ENCODE peak calls at places on chromosome 22, in five cellular contexts. E is IMR-90, P is A549, Y is K562, T is GM12878. K is an unnamed sample.

GRCh38 chr22:24338701-24339451 is 68.2 kb downstream of the SPECC1L start:
- DNase-seq in E (peak), P (no peak), Y (no peak), T (no peak), K (no peak)

GRCh38 chr22:32142600-32142999 is 16.5 kb downstream of the C22orf42 start:
- DNase-seq in E (no peak), P (no peak), Y (no peak), T (no peak), K (no peak)

GRCh38 chr22:30751529-30751928 is 56.9 kb downstream of the OSBP2 start:
- DNase-seq in E (no peak), P (no peak), Y (no peak), T (no peak), K (no peak)

GRCh38 chr22:28956506-28956905 is 73.1 kb downstream of the ZNRF3 start:
- DNase-seq in E (no peak), P (no peak), Y (no peak), T (no peak), K (no peak)

GRCh38 chr22:40040927-40041326 is 46.2 kb downstream of the FAM83F start:
- DNase-seq in E (no peak), P (no peak), Y (peak), T (no peak), K (no peak)

GRCh38 chr22:49712195-49712791 is 115.4 kb downstream of the BRD1 start:
- DNase-seq in E (no peak), P (no peak), Y (peak), T (no peak), K (no peak)

GRCh38 chr22:16845881-16846280 is 20.7 kb upstream of the XKR3 start:
- DNase-seq in E (no peak), P (no peak), Y (no peak), T (no peak), K (no peak)

GRCh38 chr22:39653787-39654077 is 83.2 kb downstream of the CACNA1I start:
- DNase-seq in E (no peak), P (no peak), Y (no peak), T (no peak), K (no peak)

GRCh38 chr22:46672731-46673130 is 52.5 kb downstream of the GRAMD4 start:
- DNase-seq in E (no peak), P (no peak), Y (no peak), T (no peak), K (no peak)

GRCh38 chr22:30250713-30251267 is 4.2 kb upstream of the LIF start:
- DNase-seq in E (peak), P (peak), Y (no peak), T (no peak), K (peak)

GRCh38 chr22:39352301-39352867 is 2.6 kb downstream of the SYNGR1 start:
- DNase-seq in E (no peak), P (no peak), Y (no peak), T (no peak), K (no peak)

GRCh38 chr22:48959496-48959895 is 868.2 kb downstream of the BRD1 start:
- DNase-seq in E (no peak), P (no peak), Y (no peak), T (no peak), K (no peak)

GRCh38 chr22:11066458-11067285 is 4461.3 kb upstream of the OR11H1 start:
- DNase-seq in E (no peak), P (no peak), Y (peak), T (no peak), K (peak)

GRCh38 chr22:44616882-44617655 is 84.9 kb upstream of the PRR5 start:
- DNase-seq in E (no peak), P (no peak), Y (no peak), T (no peak), K (peak)

GRCh38 chr22:47238886-47239860 is 476.7 kb downstream of the TBC1D22A start:
- DNase-seq in E (no peak), P (no peak), Y (no peak), T (no peak), K (no peak)

GRCh38 chr22:42811510-42811909 is 45.6 kb downstream of the ARFGAP3 start:
- DNase-seq in E (no peak), P (no peak), Y (no peak), T (no peak), K (no peak)

GRCh38 chr22:46055176-46055850 is 78.4 kb upstream of the WNT7B start:
- DNase-seq in E (no peak), P (no peak), Y (no peak), T (no peak), K (peak)

GRCh38 chr22:49210606-49211005 is 617.1 kb downstream of the BRD1 start:
- DNase-seq in E (no peak), P (no peak), Y (no peak), T (no peak), K (no peak)

GRCh38 chr22:31284241-31284745 is 8.0 kb downstream of the PIK3IP1 start:
- DNase-seq in E (no peak), P (no peak), Y (no peak), T (no peak), K (no peak)

GRCh38 chr22:21834869-21835268 is 32.6 kb downstream of the MAPK1 start:
- DNase-seq in E (no peak), P (no peak), Y (no peak), T (peak), K (no peak)

GRCh38 chr22:44023404-44024287 is 456 bp upstream of the PARVB start:
- DNase-seq in E (peak), P (peak), Y (peak), T (no peak), K (peak)

DNA sequence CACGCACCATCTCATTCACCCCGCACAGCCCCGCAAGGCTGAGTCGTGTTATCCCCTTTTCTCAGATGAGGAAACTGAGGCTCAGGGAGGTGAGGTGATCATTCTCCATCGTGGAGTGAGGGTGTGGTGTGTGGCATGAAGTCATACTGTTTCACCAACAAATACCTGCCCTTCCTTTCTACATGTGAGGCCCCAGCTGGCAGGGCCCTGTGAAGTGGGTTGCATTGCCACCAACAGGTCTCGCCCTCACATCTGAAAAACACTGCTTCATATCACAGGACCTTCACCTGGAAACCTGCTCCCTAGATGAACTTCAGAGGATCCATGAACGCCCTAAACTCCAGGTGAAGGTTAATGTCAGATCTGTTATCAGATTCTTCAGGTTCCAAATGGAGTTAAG is 4.3 kb downstream of the SSTR3 start:
- DNase-seq in E (no peak), P (no peak), Y (no peak), T (no peak), K (no peak)
- TF ChIP-seq RCOR1 in E (no peak), P (no peak), Y (no peak), T (no peak), K (no peak)

GRCh38 chr22:35257321-35258143 is at the start of gene HMGXB4:
- DNase-seq in E (peak), P (peak), Y (peak), T (peak), K (peak)

GRCh38 chr22:35257002-35257320 is 332 bp upstream of the HMGXB4 start:
- DNase-seq in E (no peak), P (no peak), Y (no peak), T (no peak), K (peak)

GRCh38 chr22:35253946-35254345 is 3.3 kb upstream of the HMGXB4 start:
- DNase-seq in E (no peak), P (no peak), Y (no peak), T (no peak), K (no peak)

GRCh38 chr22:35258144-35258988 is 1.1 kb downstream of the HMGXB4 start:
- DNase-seq in E (peak), P (peak), Y (peak), T (no peak), K (peak)
- TF ChIP-seq RCOR1 in E (no peak), P (no peak), Y (no peak), T (no peak), K (no peak)

GRCh38 chr22:27372969-27373670 is 428.4 kb downstream of the MN1 start:
- DNase-seq in E (no peak), P (no peak), Y (no peak), T (no peak), K (no peak)

GRCh38 chr22:27370281-27370680 is 431.3 kb downstream of the MN1 start:
- DNase-seq in E (no peak), P (no peak), Y (no peak), T (no peak), K (no peak)

GRCh38 chr22:27372364-27372763 is 429.2 kb downstream of the MN1 start:
- DNase-seq in E (no peak), P (no peak), Y (no peak), T (no peak), K (no peak)

GRCh38 chr22:27370987-27371386 is 430.6 kb downstream of the MN1 start:
- DNase-seq in E (no peak), P (no peak), Y (no peak), T (no peak), K (no peak)
- TF ChIP-seq RCOR1 in E (no peak), P (no peak), Y (no peak), T (no peak), K (no peak)

GRCh38 chr22:23212061-23213030 is 32.0 kb downstream of the BCR start:
- DNase-seq in E (no peak), P (no peak), Y (peak), T (no peak), K (no peak)
- TF ChIP-seq RCOR1 in E (no peak), P (no peak), Y (no peak), T (no peak), K (no peak)

DNA sequence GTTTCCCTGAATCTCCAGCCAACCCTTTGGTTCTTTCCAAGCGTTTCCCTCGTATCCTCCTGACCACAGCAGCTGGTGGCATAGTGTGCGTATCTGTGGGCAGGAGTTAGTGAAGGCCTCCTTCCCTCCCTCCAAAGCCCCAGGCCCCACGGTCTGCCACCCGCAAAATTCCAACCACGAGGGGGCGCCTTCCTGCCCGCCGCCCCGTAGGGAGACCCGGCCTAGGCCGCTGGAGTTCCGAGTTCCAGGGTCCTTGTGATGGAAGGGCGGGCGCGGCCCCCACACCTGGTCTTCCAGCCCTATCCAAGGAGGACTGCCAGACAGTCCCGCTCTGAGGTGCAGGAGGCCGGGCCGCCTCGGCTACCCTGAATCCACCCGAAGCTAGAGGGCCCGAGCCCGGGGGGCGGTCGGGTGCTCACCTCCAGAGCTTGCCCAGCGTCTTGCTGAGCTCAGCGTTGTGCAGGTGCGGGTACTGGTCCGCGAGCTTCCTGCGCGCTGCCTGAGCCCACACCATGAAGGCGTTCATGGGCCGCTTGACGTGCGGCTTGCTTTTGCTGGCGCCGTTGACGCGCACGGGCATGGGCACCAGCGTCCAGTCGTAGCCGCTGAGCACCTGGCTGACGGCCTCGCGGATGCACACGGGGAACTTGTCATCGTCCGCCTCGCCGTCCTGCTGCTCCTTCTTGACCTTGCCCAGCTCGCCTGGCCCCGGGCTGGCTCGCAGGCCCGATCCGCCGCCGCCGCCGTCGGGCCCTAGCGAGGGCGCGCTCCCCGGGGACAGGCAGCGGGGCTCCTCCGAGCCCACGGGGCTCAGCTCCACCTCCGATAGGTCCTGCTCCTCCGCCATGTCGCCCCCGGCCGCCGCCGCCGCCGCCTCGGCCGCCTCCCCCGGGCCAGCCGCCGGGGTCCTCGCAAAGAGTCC is 1.2 kb downstream of the SOX10 start:
- DNase-seq in E (no peak), P (no peak), Y (peak), T (no peak), K (no peak)
- TF ChIP-seq RCOR1 in E (no peak), P (no peak), Y (no peak), T (no peak), K (no peak)

GRCh38 chr22:36073476-36073875 is 44.9 kb upstream of the RBFOX2 start:
- DNase-seq in E (peak), P (no peak), Y (no peak), T (no peak), K (no peak)
- TF ChIP-seq RCOR1 in E (no peak), P (no peak), Y (no peak), T (no peak), K (no peak)

DNA sequence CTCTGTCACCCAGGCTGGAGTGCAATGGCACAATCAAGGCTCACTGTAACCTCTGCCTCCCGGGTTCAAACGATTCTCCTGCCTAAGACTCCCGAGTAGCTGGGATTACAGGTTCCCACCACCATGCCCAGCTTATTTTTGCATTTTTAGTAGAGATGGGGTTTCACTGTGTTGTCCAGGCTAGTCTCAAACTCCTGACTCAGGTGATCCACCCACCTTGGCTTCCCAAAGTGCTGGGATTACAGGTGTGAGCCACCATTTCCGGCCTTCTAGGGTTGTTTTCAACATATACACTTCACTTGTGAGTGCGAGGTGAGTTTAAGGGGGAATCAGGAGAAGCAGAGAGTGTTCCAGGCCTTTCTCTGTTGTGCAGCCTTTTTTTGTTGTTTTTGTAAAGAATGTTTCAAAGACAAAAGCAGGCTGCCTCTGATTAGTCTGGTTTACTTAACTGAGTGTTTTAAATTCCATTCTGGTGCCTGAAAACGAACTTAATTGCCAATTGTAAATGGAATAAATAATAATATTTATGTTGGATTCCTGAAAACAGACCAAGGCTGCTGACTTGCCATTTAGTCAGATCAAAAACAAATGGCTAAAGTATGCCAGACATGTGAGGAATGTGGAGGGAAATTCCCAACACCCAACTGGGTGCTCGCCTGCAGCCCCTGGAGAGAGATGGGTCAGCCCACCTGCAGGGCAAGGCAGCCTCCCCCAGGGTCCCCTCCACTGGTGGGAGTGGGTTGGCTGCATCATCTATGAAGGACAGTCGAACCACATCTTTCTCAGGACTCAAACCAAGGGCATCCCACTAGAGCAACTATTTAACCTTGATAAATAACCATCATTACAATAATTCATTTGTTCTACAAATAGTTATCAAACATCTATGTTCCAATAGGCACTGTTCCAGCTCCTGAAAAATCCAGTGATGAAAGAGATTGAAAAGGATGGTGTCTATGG is 4.6 kb upstream of the RANGAP1 start:
- DNase-seq in E (peak), P (peak), Y (no peak), T (no peak), K (no peak)
- TF ChIP-seq RCOR1 in E (no peak), P (no peak), Y (no peak), T (no peak), K (no peak)

DNA sequence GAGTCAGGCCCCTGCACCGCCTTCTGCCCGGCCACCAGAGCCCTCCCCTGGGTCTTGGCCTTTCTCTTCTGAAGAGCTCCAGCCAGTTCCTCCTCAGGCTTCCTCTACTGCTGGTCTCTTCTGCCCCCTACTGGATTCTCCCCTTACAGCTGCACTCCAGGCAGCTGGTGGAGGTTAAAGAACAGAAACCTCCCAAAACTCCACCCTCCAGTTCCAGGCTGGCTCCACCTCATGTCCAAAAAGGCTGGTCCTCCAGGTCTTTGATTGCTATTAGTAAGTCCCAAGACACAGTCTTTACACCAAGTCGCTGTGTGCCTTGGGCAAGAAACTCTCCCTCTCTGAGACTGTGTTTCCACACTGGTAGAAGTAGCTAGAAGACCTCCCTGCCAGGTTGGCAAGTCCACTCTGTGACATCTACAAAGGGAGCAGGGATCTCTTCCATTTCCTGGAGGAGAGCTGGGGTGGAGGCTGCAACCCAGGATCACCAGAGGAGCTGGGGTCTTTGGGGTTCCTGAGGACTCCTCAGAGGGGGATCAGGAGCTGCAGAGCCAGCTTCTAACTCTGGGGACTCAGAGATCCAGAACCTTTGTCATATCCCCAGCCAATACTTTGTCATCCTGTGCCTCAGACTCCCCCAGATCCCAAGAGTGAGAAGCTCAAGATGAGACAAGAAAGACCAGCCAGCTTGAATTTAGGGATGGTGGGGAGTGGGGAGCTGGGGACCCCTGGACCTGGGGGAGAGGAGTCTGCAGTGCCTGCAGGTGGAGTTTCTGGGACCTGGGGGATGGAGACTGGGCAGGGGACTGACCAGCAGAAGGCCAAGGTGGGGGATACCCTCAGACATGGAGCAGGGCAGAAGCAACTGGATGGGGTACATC is 3.4 kb upstream of the IGLL5 start:
- DNase-seq in E (peak), P (peak), Y (peak), T (no peak), K (peak)
- TF ChIP-seq RCOR1 in E (no peak), P (no peak), Y (no peak), T (no peak), K (no peak)

K was measured in SK-N-SH.